ENCODE peak calls at places on chromosomes 4 and X, in seven cellular contexts. H is IMR-90, N is coronary artery, P is fibroblast of the aortic adventitia, E is choroid plexus epithelial cell, W is MM.1S, G is HFF-Myc. J is an unnamed sample.

GRCh38 chr4:78542373-78542772 is 9.2 kb upstream of the ANXA3 start:
- DNase-seq in E (peak), H (peak), G (no peak), W (no peak), P (peak), N (no peak), J (peak)

GRCh38 chr4:858136-858535 is 32.2 kb upstream of the CPLX1 start:
- DNase-seq in E (no peak), W (no peak), P (no peak), G (no peak), H (no peak), N (no peak), J (no peak)

GRCh38 chr4:40842725-40843401 is 93.1 kb downstream of the NSUN7 start:
- DNase-seq in E (no peak), G (no peak), H (peak), P (no peak), W (no peak), N (no peak), J (no peak)

GRCh38 chr4:103996059-103996458 is 276.3 kb upstream of the TACR3 start:
- DNase-seq in G (no peak), N (no peak), E (peak), W (no peak), P (no peak), H (no peak), J (peak)

GRCh38 chr4:77820836-77821561 is 1.8 kb upstream of the CNOT6L start:
- DNase-seq in H (no peak), N (no peak), W (peak), G (no peak), P (peak), E (peak), J (peak)

GRCh38 chr4:175536852-175537453 is 275.1 kb downstream of the GPM6A start:
- DNase-seq in H (peak), G (peak), P (peak), E (peak), N (no peak), W (peak), J (peak)

GRCh38 chr4:156608651-156609050 is 362.9 kb downstream of the PDGFC start:
- DNase-seq in E (no peak), G (no peak), P (no peak), H (no peak), W (no peak), N (no peak), J (no peak)

GRCh38 chr4:74473155-74473811 is 28.3 kb downstream of the AREG start:
- DNase-seq in N (no peak), W (no peak), G (no peak), H (peak), P (peak), E (peak), J (peak)

GRCh38 chr4:161252520-161253141 is 911.2 kb downstream of the FSTL5 start:
- DNase-seq in E (peak), P (no peak), H (peak), G (no peak), W (peak), N (no peak), J (peak)

GRCh38 chrX:29851971-29852605 is 363.3 kb upstream of the MAGEB2 start:
- DNase-seq in P (peak), H (no peak), W (no peak), N (no peak), E (no peak), G (no peak), J (no peak)

GRCh38 chr4:73662709-73663546 is 42.7 kb upstream of the RASSF6 start:
- DNase-seq in G (no peak), P (peak), E (peak), H (peak), W (peak), N (no peak), J (peak)

GRCh38 chr4:26484032-26484515 is 6.2 kb downstream of the CCKAR start:
- DNase-seq in P (peak), E (no peak), N (no peak), G (no peak), H (peak), W (no peak), J (no peak)

GRCh38 chr4:66059131-66059530 is 388.8 kb upstream of the EPHA5 start:
- DNase-seq in W (no peak), P (no peak), E (no peak), G (no peak), N (no peak), H (no peak), J (no peak)

GRCh38 chr4:101141855-101142254 is 205.5 kb downstream of the PPP3CA start:
- DNase-seq in P (no peak), H (no peak), E (no peak), N (no peak), G (no peak), W (no peak), J (no peak)

GRCh38 chr4:185878633-185879032 is 66.6 kb upstream of the SORBS2 start:
- DNase-seq in E (no peak), G (no peak), P (no peak), W (no peak), H (no peak), N (no peak), J (no peak)

GRCh38 chr4:169385356-169385755 is 114.6 kb upstream of the SH3RF1 start:
- DNase-seq in G (no peak), E (peak), H (peak), W (no peak), N (no peak), P (peak), J (peak)

GRCh38 chrX:40392599-40392998 is 188.2 kb upstream of the ATP6AP2 start:
- DNase-seq in H (no peak), G (no peak), E (no peak), N (no peak), P (no peak), W (no peak), J (no peak)

GRCh38 chr4:40192286-40193017 is 4.4 kb upstream of the RHOH start:
- DNase-seq in N (no peak), H (no peak), E (no peak), P (no peak), W (peak), G (no peak), J (no peak)

GRCh38 chrX:130125090-130125489 is 14.8 kb upstream of the ELF4 start:
- DNase-seq in N (no peak), H (no peak), G (no peak), P (peak), E (no peak), W (no peak), J (peak)

GRCh38 chrX:134377537-134377936 is 82.4 kb upstream of the HPRT1 start:
- DNase-seq in N (no peak), P (peak), H (peak), W (peak), E (peak), G (no peak), J (peak)

GRCh38 chrX:25175743-25176142 is 160.0 kb upstream of the ARX start:
- DNase-seq in E (no peak), H (no peak), P (no peak), W (no peak), G (no peak), N (no peak), J (no peak)

GRCh38 chr4:180999217-180999616 is 1244.0 kb upstream of the TENM3 start:
- DNase-seq in H (no peak), E (peak), N (no peak), G (no peak), W (no peak), P (no peak), J (no peak)

GRCh38 chrX:32985544-32985943 is 225.8 kb downstream of the DMD start:
- DNase-seq in P (no peak), E (no peak), H (no peak), W (no peak), N (no peak), G (no peak), J (no peak)

GRCh38 chr4:184548651-184549341 is 74.4 kb upstream of the IRF2 start:
- DNase-seq in N (no peak), W (no peak), G (no peak), P (no peak), H (no peak), E (no peak), J (no peak)

GRCh38 chrX:45850197-45850774 is 649.6 kb upstream of the DIPK2B start:
- DNase-seq in E (peak), G (no peak), P (peak), H (no peak), W (peak), N (no peak), J (no peak)

GRCh38 chrX:86133761-86134160 is 14.5 kb upstream of the DACH2 start:
- DNase-seq in E (peak), N (no peak), P (peak), W (peak), G (no peak), H (peak), J (peak)

GRCh38 chr4:133162941-133163340 is 13.8 kb downstream of the PCDH10 start:
- DNase-seq in H (no peak), G (no peak), P (no peak), E (no peak), W (no peak), N (no peak), J (no peak)

GRCh38 chr4:48139688-48140087 is 5.6 kb upstream of the TXK start:
- DNase-seq in H (peak), W (peak), E (no peak), G (no peak), P (peak), N (no peak), J (peak)

DNA sequence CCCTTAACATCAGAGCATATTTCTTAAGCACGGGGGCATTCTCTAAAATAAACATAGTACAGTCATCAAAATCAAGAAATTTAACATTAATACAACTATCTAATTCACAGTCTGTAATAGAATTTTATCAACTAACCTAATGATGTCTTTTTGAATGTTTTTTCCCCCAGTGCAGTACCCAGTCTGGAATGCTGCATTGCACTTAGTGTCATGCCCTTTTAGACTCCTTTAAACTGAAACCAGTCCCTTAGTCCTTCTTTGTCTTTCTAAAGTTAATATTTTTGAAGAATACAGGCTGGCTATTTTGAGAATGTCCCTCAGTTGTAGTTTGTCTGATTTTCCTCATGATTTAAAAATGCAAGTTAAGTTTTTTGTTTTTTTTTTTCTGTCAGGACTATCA is 9.5 kb downstream of the ENPEP start:
- DNase-seq in E (no peak), H (no peak), P (no peak), G (no peak), N (no peak), W (no peak), J (no peak)
- H3K4me3 ChIP-seq in E (no peak), H (no peak), P (no peak), G (no peak), N (no peak), W (no peak), J (no peak)

DNA sequence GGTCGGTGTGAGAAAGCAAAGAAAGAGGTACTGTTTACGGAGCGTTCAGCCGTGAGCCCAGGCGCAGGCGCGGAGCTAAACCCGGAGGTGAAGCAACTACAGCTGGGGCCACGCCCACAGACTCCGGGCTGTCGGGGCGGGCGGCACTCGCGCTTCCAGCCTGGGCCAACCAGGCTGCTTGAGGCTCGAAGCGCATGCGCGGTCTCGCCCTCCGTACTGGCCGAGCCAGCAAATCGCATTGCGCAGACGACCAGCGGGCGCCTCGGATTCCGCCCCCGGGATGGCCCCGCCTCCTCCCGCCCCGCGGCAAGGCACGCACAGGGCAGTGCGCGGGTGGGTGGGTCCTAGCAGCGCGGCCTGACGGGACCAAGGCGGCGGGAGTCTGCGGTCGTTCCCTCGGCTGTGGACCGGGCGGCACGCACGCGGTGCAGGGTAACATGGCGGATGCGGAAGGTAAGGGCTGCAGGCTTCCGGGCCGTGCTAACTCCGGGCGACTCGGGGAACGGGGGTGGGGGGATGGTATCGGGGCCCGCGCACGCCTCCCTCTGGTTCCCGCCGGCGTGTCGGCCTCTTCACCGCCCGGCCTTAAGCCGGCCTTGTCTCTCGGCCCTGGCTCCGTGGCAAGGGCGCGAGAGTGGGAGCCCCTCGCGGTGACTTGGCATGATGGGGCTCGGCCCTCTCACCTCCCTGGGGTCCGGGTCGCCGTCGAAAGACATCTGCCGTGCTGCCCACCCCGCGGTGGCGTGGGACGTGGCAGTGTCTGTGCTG is at the start of gene DKC1:
- DNase-seq in H (peak), E (peak), P (peak), N (peak), W (peak), G (peak), J (peak)
- TF ChIP-seq CTCF in H (peak), E (peak), P (no peak), N (no peak), W (no peak), G (no peak), J (no peak)

DNA sequence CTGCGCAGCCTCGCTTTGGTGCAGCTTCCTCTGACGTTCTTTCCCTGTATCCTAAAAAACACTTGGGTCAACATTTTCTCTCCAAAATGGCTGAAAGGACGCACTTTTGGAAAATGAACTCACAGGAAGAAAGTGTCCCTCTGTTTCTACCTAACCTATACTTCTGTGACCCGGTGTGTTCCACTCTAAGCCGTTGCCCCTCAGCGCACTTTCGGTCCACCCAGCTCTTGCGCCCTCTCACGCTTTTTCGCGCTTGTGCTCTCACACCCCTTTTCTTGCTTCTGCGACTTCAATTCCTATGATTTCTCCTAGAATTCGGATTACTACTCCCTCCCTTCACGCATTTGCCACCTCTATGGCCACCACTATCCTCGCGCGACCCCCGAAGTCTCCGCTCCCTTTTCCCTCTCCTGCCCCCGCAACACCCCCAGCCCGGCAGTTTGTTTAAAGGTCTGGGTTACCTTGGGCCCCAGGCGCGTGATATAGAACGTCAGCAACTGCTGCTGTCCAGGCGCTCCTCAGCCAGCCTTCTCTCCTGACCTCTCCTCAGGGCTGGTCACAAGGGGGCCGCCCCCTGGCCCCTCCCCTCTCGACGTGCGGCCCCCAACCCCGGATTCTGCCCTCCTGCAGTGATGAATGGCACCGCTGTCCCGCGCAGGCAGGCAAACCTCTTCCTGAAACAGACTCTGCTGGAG is at the start of gene USP51:
- DNase-seq in G (no peak), W (no peak), E (peak), N (peak), P (peak), H (peak), J (peak)
- H3K4me3 ChIP-seq in G (peak), W (peak), E (peak), N (peak), P (peak), H (peak), J (peak)

GRCh38 chr4:98113005-98113404 is 30.3 kb downstream of the STPG2 start:
- DNase-seq in G (peak), W (peak), H (peak), E (peak), P (peak), N (no peak), J (peak)
- TF ChIP-seq CTCF in G (peak), W (no peak), H (peak), E (peak), P (peak), N (no peak), J (peak)

GRCh38 chr4:7911044-7911578 is 28.6 kb downstream of the AFAP1 start:
- DNase-seq in G (no peak), E (peak), H (peak), P (peak), N (peak), W (no peak), J (peak)
- H3K4me3 ChIP-seq in G (no peak), E (peak), H (no peak), P (peak), N (peak), W (no peak), J (peak)

DNA sequence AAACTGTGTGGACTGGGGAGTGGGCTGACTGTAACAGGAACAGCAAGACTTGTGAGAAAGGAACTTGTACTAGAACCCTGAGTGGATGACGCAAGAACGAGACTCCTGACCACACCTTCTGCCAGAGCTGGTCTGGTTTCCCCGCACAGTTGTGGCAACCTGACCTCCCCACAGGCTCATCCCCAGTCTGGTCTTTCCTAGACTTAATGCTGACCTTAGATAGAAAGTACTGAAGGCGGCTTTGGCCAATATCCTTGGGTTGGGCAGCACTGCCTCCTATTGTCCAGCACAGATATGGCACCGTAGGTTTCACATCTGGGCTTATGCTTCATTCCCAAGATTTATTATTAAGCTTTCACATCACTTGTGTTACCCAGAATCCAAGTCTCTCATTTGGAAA is 137.8 kb upstream of the FRG1 start:
- DNase-seq in E (no peak), H (no peak), P (no peak), N (no peak), G (no peak), W (no peak), J (no peak)
- TF ChIP-seq CTCF in E (no peak), H (peak), P (no peak), N (no peak), G (no peak), W (no peak), J (no peak)

GRCh38 chrX:332496-332860 is 13.9 kb upstream of the GTPBP6 start:
- DNase-seq in G (no peak), P (no peak), E (no peak), W (no peak), H (no peak), N (no peak), J (no peak)

GRCh38 chrX:330726-331144 is 12.1 kb upstream of the GTPBP6 start:
- DNase-seq in P (no peak), G (no peak), H (no peak), N (no peak), W (no peak), E (no peak), J (no peak)

GRCh38 chrX:332916-333610 is 14.5 kb upstream of the GTPBP6 start:
- DNase-seq in H (no peak), E (no peak), P (no peak), N (no peak), W (no peak), G (no peak), J (no peak)

GRCh38 chrX:331772-332495 is 13.3 kb upstream of the GTPBP6 start:
- DNase-seq in N (no peak), G (no peak), E (no peak), W (no peak), P (no peak), H (no peak), J (no peak)

DNA sequence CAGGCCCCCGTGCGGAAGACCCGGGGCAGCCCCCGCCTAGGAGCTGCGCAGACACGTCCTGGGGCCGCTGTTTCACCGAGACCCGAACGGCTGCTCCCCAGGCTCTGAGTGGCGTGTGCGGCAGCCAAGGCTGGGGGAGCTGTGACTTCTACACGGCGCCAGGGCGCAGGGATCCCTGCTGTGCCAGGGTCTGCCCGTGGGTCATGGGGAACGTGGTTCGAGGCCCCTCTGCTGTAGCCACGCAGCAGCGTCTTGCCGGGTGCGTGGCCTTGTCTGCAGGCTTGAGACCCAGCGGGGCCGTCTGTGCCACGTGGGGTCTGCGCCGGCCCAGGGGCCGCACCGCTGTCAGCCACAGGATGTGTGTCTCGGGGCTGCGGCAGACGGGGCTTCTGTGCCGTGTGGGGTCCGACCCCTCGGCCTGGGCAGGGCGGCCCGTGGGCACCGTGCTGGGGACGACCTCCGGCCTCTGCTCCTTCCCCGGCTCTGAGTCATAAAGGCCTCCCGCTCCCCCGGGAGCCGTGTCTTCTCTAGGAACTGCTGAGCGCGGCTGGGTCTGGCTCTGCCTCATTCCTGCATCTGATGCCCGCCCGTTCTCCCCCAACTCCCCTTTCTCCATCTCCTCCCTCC is 12.7 kb upstream of the GTPBP6 start:
- DNase-seq in H (peak), N (no peak), E (peak), P (peak), G (no peak), W (no peak), J (peak)
- H3K4me3 ChIP-seq in H (no peak), N (peak), E (peak), P (peak), G (peak), W (no peak), J (no peak)

GRCh38 chr4:53614616-53615015 is 23.3 kb upstream of the LNX1 start:
- DNase-seq in P (no peak), H (no peak), N (no peak), W (no peak), G (no peak), E (no peak), J (no peak)
- TF ChIP-seq CTCF in P (no peak), H (no peak), N (no peak), W (no peak), G (peak), E (peak), J (peak)